ENCODE peak calls at places on chromosomes 16 and 17, in eight cellular contexts. One of them, this sample, is unnamed.
A peak's percentile ranks its signal among the peaks of the same experiment; 100 is the strongest.

GRCh38 chr17:16974569-16975265 is 2.8 kb upstream of the TNFRSF13B start:
- DNase-seq in brain microvascular endothelial cell: no peak
- DNase-seq in esophagus squamous epithelium: no peak
- DNase-seq in lower leg skin: no peak
- DNase-seq in heart right ventricle: no peak
- DNase-seq in Caco-2: no peak
- DNase-seq in thoracic aorta: no peak
- DNase-seq in astrocyte of the spinal cord: no peak
- DNase-seq in this sample: no peak

GRCh38 chr16:68652659-68653058 is 7.5 kb downstream of the CDH3 start:
- DNase-seq in brain microvascular endothelial cell: no peak
- DNase-seq in esophagus squamous epithelium: no peak
- DNase-seq in lower leg skin: no peak
- DNase-seq in heart right ventricle: no peak
- DNase-seq in Caco-2: no peak
- DNase-seq in thoracic aorta: no peak
- DNase-seq in astrocyte of the spinal cord: no peak
- DNase-seq in this sample: no peak

GRCh38 chr17:12985431-12986285 is 32.2 kb downstream of the ELAC2 start:
- DNase-seq in brain microvascular endothelial cell: peak; percentile 31
- DNase-seq in esophagus squamous epithelium: no peak
- DNase-seq in lower leg skin: no peak
- DNase-seq in heart right ventricle: no peak
- DNase-seq in Caco-2: no peak
- DNase-seq in thoracic aorta: no peak
- DNase-seq in astrocyte of the spinal cord: peak; percentile 50
- DNase-seq in this sample: peak; percentile 43

GRCh38 chr16:25033852-25034251 is 18.7 kb upstream of the ARHGAP17 start:
- DNase-seq in brain microvascular endothelial cell: peak; percentile 86
- DNase-seq in esophagus squamous epithelium: no peak
- DNase-seq in lower leg skin: no peak
- DNase-seq in heart right ventricle: no peak
- DNase-seq in Caco-2: no peak
- DNase-seq in thoracic aorta: no peak
- DNase-seq in astrocyte of the spinal cord: peak; percentile 30
- DNase-seq in this sample: peak; percentile 87

GRCh38 chr16:83830769-83831450 is 23.1 kb downstream of the HSBP1 start:
- DNase-seq in brain microvascular endothelial cell: no peak
- DNase-seq in esophagus squamous epithelium: no peak
- DNase-seq in lower leg skin: no peak
- DNase-seq in heart right ventricle: no peak
- DNase-seq in Caco-2: no peak
- DNase-seq in thoracic aorta: no peak
- DNase-seq in astrocyte of the spinal cord: no peak
- DNase-seq in this sample: no peak

GRCh38 chr17:28020515-28020914 is 22.0 kb upstream of the NLK start:
- DNase-seq in brain microvascular endothelial cell: no peak
- DNase-seq in esophagus squamous epithelium: no peak
- DNase-seq in lower leg skin: no peak
- DNase-seq in heart right ventricle: no peak
- DNase-seq in Caco-2: no peak
- DNase-seq in thoracic aorta: no peak
- DNase-seq in astrocyte of the spinal cord: no peak
- DNase-seq in this sample: no peak

GRCh38 chr16:47780213-47780612 is 319.1 kb downstream of the PHKB start:
- DNase-seq in brain microvascular endothelial cell: no peak
- DNase-seq in esophagus squamous epithelium: no peak
- DNase-seq in lower leg skin: no peak
- DNase-seq in heart right ventricle: no peak
- DNase-seq in Caco-2: no peak
- DNase-seq in thoracic aorta: no peak
- DNase-seq in astrocyte of the spinal cord: no peak
- DNase-seq in this sample: no peak

GRCh38 chr16:14303654-14304394 is 232.7 kb downstream of the MRTFB start:
- DNase-seq in brain microvascular endothelial cell: no peak
- DNase-seq in esophagus squamous epithelium: no peak
- DNase-seq in lower leg skin: no peak
- DNase-seq in heart right ventricle: no peak
- DNase-seq in Caco-2: no peak
- DNase-seq in thoracic aorta: no peak
- DNase-seq in astrocyte of the spinal cord: no peak
- DNase-seq in this sample: no peak

GRCh38 chr17:19651461-19652238 is 3.1 kb downstream of the ALDH3A2 start:
- DNase-seq in brain microvascular endothelial cell: no peak
- DNase-seq in esophagus squamous epithelium: no peak
- DNase-seq in lower leg skin: no peak
- DNase-seq in heart right ventricle: no peak
- DNase-seq in Caco-2: no peak
- DNase-seq in thoracic aorta: no peak
- DNase-seq in astrocyte of the spinal cord: no peak
- DNase-seq in this sample: no peak

GRCh38 chr17:77245162-77245926 is 104.6 kb downstream of the SEC14L1 start:
- DNase-seq in brain microvascular endothelial cell: no peak
- DNase-seq in esophagus squamous epithelium: no peak
- DNase-seq in lower leg skin: no peak
- DNase-seq in heart right ventricle: no peak
- DNase-seq in Caco-2: no peak
- DNase-seq in thoracic aorta: no peak
- DNase-seq in astrocyte of the spinal cord: no peak
- DNase-seq in this sample: no peak

GRCh38 chr16:85675528-85675927 is 13.2 kb downstream of the GINS2 start:
- DNase-seq in brain microvascular endothelial cell: peak; percentile 45
- DNase-seq in esophagus squamous epithelium: no peak
- DNase-seq in lower leg skin: no peak
- DNase-seq in heart right ventricle: no peak
- DNase-seq in Caco-2: no peak
- DNase-seq in thoracic aorta: no peak
- DNase-seq in astrocyte of the spinal cord: peak; percentile 44
- DNase-seq in this sample: peak; percentile 75

GRCh38 chr17:80946449-80946848 is 45.2 kb upstream of the CHMP6 start:
- DNase-seq in brain microvascular endothelial cell: no peak
- DNase-seq in esophagus squamous epithelium: no peak
- DNase-seq in lower leg skin: no peak
- DNase-seq in heart right ventricle: no peak
- DNase-seq in Caco-2: no peak
- DNase-seq in thoracic aorta: no peak
- DNase-seq in astrocyte of the spinal cord: no peak
- DNase-seq in this sample: no peak

GRCh38 chr17:8649157-8650118 is 18.9 kb upstream of the MYH10 start:
- DNase-seq in brain microvascular endothelial cell: peak; percentile 88
- DNase-seq in esophagus squamous epithelium: no peak
- DNase-seq in lower leg skin: peak; percentile 26
- DNase-seq in heart right ventricle: no peak
- DNase-seq in Caco-2: no peak
- DNase-seq in thoracic aorta: peak; percentile 79
- DNase-seq in astrocyte of the spinal cord: peak; percentile 61
- DNase-seq in this sample: peak; percentile 84

GRCh38 chr16:57264950-57265371 is 19.5 kb downstream of the PLLP start:
- DNase-seq in brain microvascular endothelial cell: no peak
- DNase-seq in esophagus squamous epithelium: no peak
- DNase-seq in lower leg skin: peak; percentile 38
- DNase-seq in heart right ventricle: no peak
- DNase-seq in Caco-2: no peak
- DNase-seq in thoracic aorta: no peak
- DNase-seq in astrocyte of the spinal cord: no peak
- DNase-seq in this sample: no peak

GRCh38 chr16:81779540-81780320 is 639 bp downstream of the PLCG2 start:
- DNase-seq in brain microvascular endothelial cell: no peak
- DNase-seq in esophagus squamous epithelium: no peak
- DNase-seq in lower leg skin: peak; percentile 26
- DNase-seq in heart right ventricle: peak; percentile 23
- DNase-seq in Caco-2: no peak
- DNase-seq in thoracic aorta: no peak
- DNase-seq in astrocyte of the spinal cord: no peak
- DNase-seq in this sample: no peak

GRCh38 chr17:66114609-66115008 is 77.3 kb downstream of the CEP112 start:
- DNase-seq in brain microvascular endothelial cell: no peak
- DNase-seq in esophagus squamous epithelium: no peak
- DNase-seq in lower leg skin: no peak
- DNase-seq in heart right ventricle: no peak
- DNase-seq in Caco-2: no peak
- DNase-seq in thoracic aorta: no peak
- DNase-seq in astrocyte of the spinal cord: no peak
- DNase-seq in this sample: no peak

GRCh38 chr16:20385844-20386832 is 18.4 kb downstream of the PDILT start:
- DNase-seq in brain microvascular endothelial cell: peak; percentile 48
- DNase-seq in esophagus squamous epithelium: no peak
- DNase-seq in lower leg skin: peak; percentile 21
- DNase-seq in heart right ventricle: peak; percentile 62
- DNase-seq in Caco-2: peak; percentile 62
- DNase-seq in thoracic aorta: no peak
- DNase-seq in astrocyte of the spinal cord: peak; percentile 8
- DNase-seq in this sample: peak; percentile 64

GRCh38 chr17:38560503-38561318 is 45.0 kb downstream of the SRCIN1 start:
- DNase-seq in brain microvascular endothelial cell: peak; percentile 11
- DNase-seq in esophagus squamous epithelium: no peak
- DNase-seq in lower leg skin: no peak
- DNase-seq in heart right ventricle: no peak
- DNase-seq in Caco-2: no peak
- DNase-seq in thoracic aorta: no peak
- DNase-seq in astrocyte of the spinal cord: peak; percentile 51
- DNase-seq in this sample: peak; percentile 58

GRCh38 chr16:88673685-88674398 is 11.0 kb upstream of the MVD start:
- DNase-seq in brain microvascular endothelial cell: no peak
- DNase-seq in esophagus squamous epithelium: no peak
- DNase-seq in lower leg skin: no peak
- DNase-seq in heart right ventricle: peak; percentile 58
- DNase-seq in Caco-2: no peak
- DNase-seq in thoracic aorta: no peak
- DNase-seq in astrocyte of the spinal cord: no peak
- DNase-seq in this sample: no peak

GRCh38 chr16:84370723-84371552 is 2.6 kb downstream of the ATP2C2 start:
- DNase-seq in brain microvascular endothelial cell: no peak
- DNase-seq in esophagus squamous epithelium: no peak
- DNase-seq in lower leg skin: no peak
- DNase-seq in heart right ventricle: no peak
- DNase-seq in Caco-2: no peak
- DNase-seq in thoracic aorta: no peak
- DNase-seq in astrocyte of the spinal cord: no peak
- DNase-seq in this sample: no peak

DNA sequence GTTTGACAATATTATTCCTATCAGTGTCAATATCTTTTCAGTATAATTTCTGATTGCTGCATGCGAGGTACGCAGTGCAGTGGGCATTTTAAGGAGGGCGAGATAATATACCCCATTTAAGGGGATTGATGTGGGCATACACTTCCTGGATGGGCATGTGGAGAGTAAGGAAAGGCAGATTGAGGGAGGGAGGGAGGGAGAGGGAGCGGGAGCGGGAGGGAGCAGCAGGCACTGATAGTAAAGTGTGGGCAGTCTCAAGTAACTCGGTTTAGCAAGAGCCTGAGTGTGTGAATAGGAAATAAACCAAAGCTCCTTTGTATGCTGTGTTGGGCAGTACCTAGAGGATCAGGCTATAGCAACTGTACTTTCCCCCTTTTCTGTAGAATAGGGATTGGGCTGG is 5.1 kb downstream of the BPTF start:
- DNase-seq in brain microvascular endothelial cell: no peak
- DNase-seq in esophagus squamous epithelium: no peak
- DNase-seq in lower leg skin: no peak
- DNase-seq in heart right ventricle: no peak
- DNase-seq in Caco-2: no peak
- DNase-seq in thoracic aorta: no peak
- DNase-seq in astrocyte of the spinal cord: no peak
- DNase-seq in this sample: peak; percentile 15
- H3K4me3 ChIP-seq in brain microvascular endothelial cell: no peak overlapping the region
- H3K4me3 ChIP-seq in esophagus squamous epithelium: no peak overlapping the region
- H3K4me3 ChIP-seq in lower leg skin: no peak overlapping the region
- H3K4me3 ChIP-seq in heart right ventricle: no peak overlapping the region
- H3K4me3 ChIP-seq in Caco-2: no peak overlapping the region
- H3K4me3 ChIP-seq in thoracic aorta: no peak overlapping the region
- H3K4me3 ChIP-seq in astrocyte of the spinal cord: no peak overlapping the region
- H3K4me3 ChIP-seq in this sample: no peak overlapping the region

DNA sequence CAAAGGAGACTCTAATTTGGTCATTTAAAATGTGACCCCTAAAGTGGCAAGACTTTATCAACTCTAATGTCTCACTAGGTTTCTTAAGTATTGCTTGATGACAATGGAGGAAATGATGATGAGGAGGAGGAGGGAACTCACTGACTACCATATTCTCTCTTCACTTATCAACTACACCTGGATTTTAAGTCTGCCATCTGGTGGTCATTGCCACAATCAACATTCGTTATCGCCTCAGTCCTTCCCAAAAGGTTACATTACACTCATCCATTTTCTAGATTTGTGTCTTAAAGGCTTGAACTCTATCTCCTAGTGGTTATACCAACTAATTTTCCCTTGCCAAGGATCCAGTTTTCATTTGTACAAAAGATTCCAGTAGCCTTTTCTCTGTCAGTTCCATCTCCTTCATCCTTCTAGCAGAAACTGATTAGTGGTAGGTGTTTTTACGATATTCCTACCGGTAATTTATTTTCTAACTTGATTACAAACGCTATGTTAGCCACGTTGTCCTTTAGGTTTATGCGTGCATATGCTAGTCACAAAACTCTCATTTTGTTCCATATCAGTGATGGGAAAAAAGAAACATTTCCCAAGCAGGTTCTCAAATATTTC is 114.6 kb upstream of the NOG start:
- DNase-seq in brain microvascular endothelial cell: peak; percentile 9
- DNase-seq in esophagus squamous epithelium: no peak
- DNase-seq in lower leg skin: no peak
- DNase-seq in heart right ventricle: no peak
- DNase-seq in Caco-2: no peak
- DNase-seq in thoracic aorta: no peak
- DNase-seq in astrocyte of the spinal cord: peak; percentile 15
- DNase-seq in this sample: peak; percentile 41
- TF ChIP-seq CTCF in brain microvascular endothelial cell: peak; percentile 54
- TF ChIP-seq CTCF in esophagus squamous epithelium: no peak
- TF ChIP-seq CTCF in lower leg skin: no peak
- TF ChIP-seq CTCF in heart right ventricle: peak; percentile 59
- TF ChIP-seq CTCF in Caco-2: peak; percentile 65
- TF ChIP-seq CTCF in thoracic aorta: no peak
- TF ChIP-seq CTCF in astrocyte of the spinal cord: peak; percentile 45
- TF ChIP-seq CTCF in this sample: peak; percentile 51

GRCh38 chr17:59371426-59372099 is 40.1 kb downstream of the YPEL2 start:
- DNase-seq in brain microvascular endothelial cell: peak; percentile 59
- DNase-seq in esophagus squamous epithelium: no peak
- DNase-seq in lower leg skin: peak; percentile 72
- DNase-seq in heart right ventricle: peak; percentile 35
- DNase-seq in Caco-2: no peak
- DNase-seq in thoracic aorta: no peak
- DNase-seq in astrocyte of the spinal cord: no peak
- DNase-seq in this sample: peak; percentile 89
- H3K4me3 ChIP-seq in brain microvascular endothelial cell: no peak overlapping the region
- H3K4me3 ChIP-seq in esophagus squamous epithelium: peak overlapping the region; percentile 18
- H3K4me3 ChIP-seq in lower leg skin: no peak overlapping the region
- H3K4me3 ChIP-seq in heart right ventricle: no peak overlapping the region
- H3K4me3 ChIP-seq in Caco-2: no peak overlapping the region
- H3K4me3 ChIP-seq in thoracic aorta: peak overlapping the region; percentile 38
- H3K4me3 ChIP-seq in astrocyte of the spinal cord: no peak overlapping the region
- H3K4me3 ChIP-seq in this sample: no peak overlapping the region

DNA sequence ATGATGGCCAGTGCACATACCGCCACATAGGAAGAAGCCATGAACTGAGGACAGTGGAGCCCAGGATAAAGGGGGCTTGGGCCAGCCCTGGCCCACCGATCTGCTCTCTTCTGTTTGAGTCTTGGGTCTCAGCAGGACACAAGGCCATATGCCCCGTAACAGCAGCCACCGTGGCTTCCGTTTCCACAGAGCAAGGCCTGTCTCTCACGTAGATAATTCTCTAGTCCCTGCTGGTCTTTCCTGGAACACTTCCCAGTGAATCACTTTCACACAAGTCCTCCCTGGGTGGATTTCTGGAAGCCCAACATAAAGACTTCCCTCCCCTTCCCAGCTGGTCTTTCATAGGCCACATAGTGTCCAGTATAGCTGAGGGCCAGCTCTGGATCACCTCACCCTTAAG is 20.0 kb upstream of the C16orf78 start:
- DNase-seq in brain microvascular endothelial cell: no peak
- DNase-seq in esophagus squamous epithelium: no peak
- DNase-seq in lower leg skin: no peak
- DNase-seq in heart right ventricle: no peak
- DNase-seq in Caco-2: no peak
- DNase-seq in thoracic aorta: no peak
- DNase-seq in astrocyte of the spinal cord: no peak
- DNase-seq in this sample: peak; percentile 1
- TF ChIP-seq CTCF in brain microvascular endothelial cell: no peak
- TF ChIP-seq CTCF in esophagus squamous epithelium: no peak
- TF ChIP-seq CTCF in lower leg skin: no peak
- TF ChIP-seq CTCF in heart right ventricle: no peak
- TF ChIP-seq CTCF in Caco-2: no peak
- TF ChIP-seq CTCF in thoracic aorta: no peak
- TF ChIP-seq CTCF in astrocyte of the spinal cord: no peak
- TF ChIP-seq CTCF in this sample: no peak